ENCODE peak calls at places on chromosomes 16 and 17, in six cellular contexts. H, V, K, Y, E and A are unnamed samples. For H3K9me3, the result is how much of the 10 kb centered on the place peaks cover.

GRCh38 chr16:1772908-1773702 is at the start of gene MRPS34:
- DNase-seq in V (no peak), K (peak), H (peak), Y (peak), E (peak), A (peak)

GRCh38 chr17:27457731-27458523 is 1.7 kb downstream of the KSR1 start:
- DNase-seq in E (peak), Y (no peak), H (no peak), K (peak), V (no peak), A (peak)

GRCh38 chr16:27083861-27084261 is 17.1 kb downstream of the C16orf82 start:
- DNase-seq in K (no peak), E (no peak), Y (peak), V (no peak), H (no peak), A (no peak)

GRCh38 chr16:86913886-86914285 is 335.5 kb downstream of the FOXL1 start:
- DNase-seq in E (no peak), V (no peak), H (no peak), K (no peak), Y (no peak), A (no peak)

GRCh38 chr17:60086822-60087591 is 8.3 kb upstream of the HEATR6 start:
- DNase-seq in E (no peak), H (no peak), V (no peak), Y (no peak), K (no peak), A (no peak)

GRCh38 chr17:81519284-81520020 is 6.9 kb upstream of the ACTG1 start:
- DNase-seq in E (peak), Y (no peak), V (no peak), K (no peak), H (peak), A (peak)

GRCh38 chr17:73234746-73235145 is 26.9 kb downstream of the CPSF4L start:
- DNase-seq in H (no peak), K (no peak), E (no peak), V (no peak), Y (no peak), A (no peak)

GRCh38 chr17:44007346-44008204 is 3.2 kb downstream of the NAGS start:
- DNase-seq in V (no peak), Y (no peak), H (peak), K (no peak), E (no peak), A (no peak)

GRCh38 chr17:61251939-61252865 is 147.4 kb upstream of the TBX2 start:
- DNase-seq in H (peak), Y (peak), E (peak), K (no peak), V (peak), A (no peak)

GRCh38 chr17:13273744-13274295 is 256.0 kb upstream of the ELAC2 start:
- DNase-seq in E (no peak), V (no peak), H (no peak), Y (no peak), K (no peak), A (no peak)

GRCh38 chr16:53913082-53913870 is 209.3 kb downstream of the FTO start:
- DNase-seq in K (peak), Y (peak), H (no peak), E (peak), V (no peak), A (no peak)

GRCh38 chr16:86100205-86101134 is 201.5 kb downstream of the IRF8 start:
- DNase-seq in Y (no peak), K (peak), E (no peak), H (peak), V (no peak), A (no peak)

GRCh38 chr17:65604070-65604469 is 42.6 kb upstream of the AXIN2 start:
- DNase-seq in Y (no peak), E (no peak), K (peak), H (no peak), V (no peak), A (no peak)

GRCh38 chr17:64448665-64449512 is at the start of gene MILR1:
- DNase-seq in H (no peak), K (no peak), E (no peak), V (no peak), Y (peak), A (no peak)

GRCh38 chr17:57507828-57508227 is 237.3 kb downstream of the CCDC182 start:
- DNase-seq in H (no peak), E (no peak), Y (no peak), V (no peak), K (no peak), A (no peak)
- H3K27ac ChIP-seq in H (no peak), E (no peak), Y (peak), V (no peak), K (no peak), A (no peak)

GRCh38 chr17:76493505-76494167 is 7.6 kb downstream of the RHBDF2 start:
- DNase-seq in E (no peak), V (no peak), K (no peak), H (no peak), Y (no peak), A (no peak)
- H3K4me3 ChIP-seq in E (no peak), V (no peak), K (no peak), H (peak), Y (no peak), A (no peak)

GRCh38 chr17:22272363-22273146 is 580.2 kb downstream of the KCNJ18 start:
- DNase-seq in K (no peak), Y (no peak), E (no peak), V (no peak), H (no peak), A (no peak)

GRCh38 chr17:22270381-22270780 is 578.1 kb downstream of the KCNJ18 start:
- DNase-seq in Y (no peak), V (no peak), K (no peak), E (no peak), H (no peak), A (no peak)

GRCh38 chr17:22277595-22277994 is 585.3 kb downstream of the KCNJ18 start:
- DNase-seq in H (no peak), E (no peak), Y (no peak), V (no peak), K (no peak), A (no peak)

GRCh38 chr17:22268912-22269220 is 576.5 kb downstream of the KCNJ18 start:
- DNase-seq in H (no peak), E (no peak), K (no peak), Y (no peak), V (no peak), A (no peak)

DNA sequence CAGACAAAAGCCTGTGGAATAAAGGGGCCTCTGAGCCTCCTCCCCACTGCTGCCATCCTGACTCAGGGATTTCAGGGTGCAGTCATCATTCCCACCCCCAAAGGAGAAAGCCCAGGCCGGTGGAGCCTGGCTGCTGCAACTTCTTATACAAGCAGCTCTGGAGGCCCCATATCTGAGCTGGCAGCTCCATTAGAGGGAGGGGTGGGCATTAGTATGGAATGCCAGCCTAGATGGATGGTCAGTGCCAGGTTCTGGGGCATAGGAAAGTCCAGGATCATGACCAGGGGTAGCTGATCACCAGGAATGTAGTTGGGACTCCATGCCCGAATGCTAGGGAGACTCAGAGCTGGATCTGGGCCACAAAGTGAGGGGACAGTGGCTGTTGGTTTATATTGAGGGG is 581.0 kb downstream of the KCNJ18 start:
- DNase-seq in Y (no peak), K (no peak), V (no peak), E (no peak), H (no peak), A (no peak)
- H3K9me3 ChIP-seq in Y (under half), K (under half), V (under half), E (under half), H (under half), A (under half)

DNA sequence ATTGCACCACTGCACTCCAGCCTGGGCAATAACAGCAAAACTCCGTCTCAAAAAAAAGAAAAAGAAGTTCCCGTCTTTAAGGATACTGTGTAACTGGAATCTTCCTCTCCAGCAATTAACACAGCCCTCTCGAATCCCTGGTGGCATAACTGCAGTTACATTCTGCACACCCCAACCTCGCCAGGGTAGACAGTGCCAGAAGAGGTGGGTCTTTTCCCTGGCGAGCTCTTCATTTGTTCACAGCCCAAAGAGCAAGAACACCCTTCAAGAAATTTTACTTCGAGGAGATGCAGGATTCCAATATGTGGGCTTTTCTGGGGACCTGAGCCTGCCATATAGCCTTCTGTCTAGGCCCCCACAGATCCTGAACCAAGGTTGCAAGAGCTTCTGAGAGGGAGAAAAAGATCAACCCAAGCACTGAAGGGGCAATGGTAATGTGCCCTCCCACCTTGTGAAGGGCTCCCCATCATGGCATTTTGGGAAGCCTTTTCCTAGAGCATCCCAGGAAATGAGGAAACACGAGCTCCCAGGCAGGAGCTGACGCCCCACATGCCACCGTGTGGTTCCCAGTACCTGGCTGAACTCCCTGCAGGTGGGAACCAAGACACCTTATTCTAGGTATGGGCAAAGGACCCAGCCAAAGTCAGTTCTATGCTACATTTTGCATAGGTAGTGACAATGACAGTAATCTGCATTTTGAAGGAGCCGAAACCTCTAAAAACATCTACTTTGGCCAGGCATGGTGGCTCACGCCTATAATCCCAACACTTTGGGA is 26.9 kb downstream of the TK2 start:
- DNase-seq in H (peak), K (no peak), V (no peak), E (no peak), Y (no peak), A (no peak)
- H3K27ac ChIP-seq in H (peak), K (no peak), V (peak), E (no peak), Y (peak), A (peak)